ENCODE peak calls at places on chromosomes 11 and 22, in eight cellular contexts. G is foreskin fibroblast, K is coronary artery, J is transverse colon, V is BE2C, E is type B pancreatic cell, W is mammary epithelial cell, N is osteocyte. U is an unnamed sample.

GRCh38 chr11:126938718-126939117 is 61.9 kb downstream of the KIRREL3 start:
- DNase-seq in G (no peak), W (no peak), J (no peak), V (no peak), E (no peak), N (no peak), K (no peak), U (no peak)

GRCh38 chr11:30016588-30017363 is at the start of gene KCNA4:
- DNase-seq in E (no peak), K (no peak), V (peak; percentile 23), W (no peak), J (no peak), N (no peak), G (no peak), U (no peak)

GRCh38 chr11:1718326-1718725 is 21.3 kb downstream of the KRTAP5-6 start:
- DNase-seq in G (no peak), E (no peak), W (no peak), J (no peak), N (no peak), V (no peak), K (no peak), U (no peak)

GRCh38 chr11:62645660-62645933 is 816 bp downstream of the GANAB start:
- DNase-seq in N (no peak), E (no peak), K (no peak), W (no peak), V (no peak), J (no peak), G (no peak), U (peak; percentile 42)

GRCh38 chr11:28951191-28951590 is 843.0 kb downstream of the METTL15 start:
- DNase-seq in W (no peak), K (no peak), J (no peak), V (no peak), N (no peak), G (no peak), E (no peak), U (no peak)

GRCh38 chr11:10934293-10934850 is 76.5 kb upstream of the ZBED5 start:
- DNase-seq in G (no peak), J (peak; percentile 46), V (no peak), W (peak; percentile 43), E (no peak), N (no peak), K (no peak), U (no peak)

GRCh38 chr11:66277475-66278391 is at the start of gene CNIH2:
- DNase-seq in N (no peak), E (no peak), G (no peak), W (no peak), K (no peak), V (peak; percentile 69), J (peak; percentile 47), U (peak; percentile 76)

GRCh38 chr11:128621491-128622136 is 34.3 kb upstream of the ETS1 start:
- DNase-seq in J (no peak), W (peak; percentile 29), G (peak; percentile 95), N (no peak), E (no peak), V (no peak), K (no peak), U (no peak)

GRCh38 chr22:46996595-46997310 is 234.3 kb downstream of the TBC1D22A start:
- DNase-seq in K (no peak), N (no peak), W (peak; percentile 3), G (no peak), V (no peak), E (no peak), J (no peak), U (no peak)

GRCh38 chr22:22855617-22856308 is 31.9 kb upstream of the IGLL5 start:
- DNase-seq in N (no peak), V (peak; percentile 71), K (no peak), G (peak; percentile 3), W (no peak), E (no peak), J (peak; percentile 48), U (peak; percentile 64)

GRCh38 chr22:39748877-39749276 is 144.7 kb downstream of the ENTHD1 start:
- DNase-seq in G (peak; percentile 39), W (no peak), N (no peak), J (no peak), K (no peak), V (no peak), E (no peak), U (no peak)

GRCh38 chr11:47393163-47394049 is 15.0 kb upstream of the SLC39A13 start:
- DNase-seq in E (no peak), J (no peak), V (no peak), G (peak; percentile 52), N (no peak), K (no peak), W (no peak), U (peak; percentile 75)

GRCh38 chr11:91966368-91966767 is 258.2 kb upstream of the FAT3 start:
- DNase-seq in G (no peak), N (no peak), K (no peak), J (no peak), V (no peak), E (no peak), W (no peak), U (no peak)

GRCh38 chr22:17074648-17075002 is 10.2 kb upstream of the IL17RA start:
- DNase-seq in K (no peak), W (peak; percentile 14), N (no peak), J (no peak), E (no peak), V (no peak), G (peak; percentile 24), U (no peak)

GRCh38 chr11:8192016-8192895 is 23.4 kb upstream of the RIC3 start:
- DNase-seq in J (peak; percentile 72), N (peak; percentile 70), E (peak; percentile 51), W (peak; percentile 54), G (peak; percentile 45), K (no peak), V (peak; percentile 73), U (peak; percentile 85)

GRCh38 chr22:40855104-40855959 is 1.1 kb downstream of the ST13 start:
- DNase-seq in E (no peak), G (no peak), V (no peak), N (no peak), W (peak; percentile 35), K (no peak), J (no peak), U (no peak)

GRCh38 chr11:114208371-114208770 is 87.8 kb upstream of the NNMT start:
- DNase-seq in E (no peak), V (no peak), W (no peak), G (no peak), J (no peak), K (no peak), N (no peak), U (no peak)

GRCh38 chr11:64095949-64096348 is 60.2 kb downstream of the FLRT1 start:
- DNase-seq in K (no peak), G (no peak), J (no peak), W (no peak), V (peak; percentile 46), N (no peak), E (no peak), U (no peak)

GRCh38 chr22:17891427-17892167 is 117.3 kb upstream of the BID start:
- DNase-seq in K (no peak), V (peak; percentile 73), E (no peak), G (no peak), W (no peak), N (no peak), J (peak; percentile 83), U (no peak)

GRCh38 chr22:45212306-45212709 is 28.4 kb downstream of the KIAA0930 start:
- DNase-seq in N (peak; percentile 95), E (no peak), G (peak; percentile 86), W (peak; percentile 88), V (peak; percentile 83), J (peak; percentile 64), K (peak; percentile 96), U (no peak)

GRCh38 chr11:74444173-74444832 is 23.0 kb downstream of the KCNE3 start:
- DNase-seq in W (no peak), N (no peak), J (no peak), E (no peak), G (no peak), V (no peak), K (no peak), U (no peak)

DNA sequence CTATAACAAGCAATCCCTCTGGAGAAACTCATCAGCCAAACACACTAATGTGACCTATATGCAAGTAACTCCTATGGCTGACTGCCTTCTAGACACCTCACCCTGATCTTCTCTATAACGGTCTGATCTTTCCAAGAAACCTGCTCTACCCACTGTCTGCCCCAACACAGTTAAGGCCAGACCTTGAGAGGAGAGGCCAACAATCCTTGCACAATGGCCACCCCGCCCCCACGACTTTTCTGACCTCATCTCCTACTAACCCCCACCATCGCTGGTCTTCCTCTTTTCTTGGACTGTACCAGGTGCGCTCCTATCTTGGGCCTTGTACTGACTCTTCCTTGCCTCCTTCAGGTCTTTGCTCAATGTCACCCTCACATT is 12.5 kb downstream of the HIRA start:
- DNase-seq in J (no peak), G (no peak), V (no peak), W (no peak), K (no peak), N (no peak), E (no peak), U (peak; percentile 45)
- TF ChIP-seq CTCF in J (no peak), G (no peak), V (no peak), W (no peak), K (no peak), N (no peak), E (no peak), U (no peak)

GRCh38 chr11:70568504-70569172 is 170.3 kb downstream of the CTTN start:
- DNase-seq in K (no peak), W (peak; percentile 14), V (no peak), E (no peak), N (no peak), J (peak; percentile 49), G (peak; percentile 22), U (no peak)
- TF ChIP-seq CTCF in K (no peak), W (no peak), V (peak; percentile 3), E (peak; percentile 43), N (peak; percentile 20), J (no peak), G (peak; percentile 19), U (no peak)

GRCh38 chr11:87423161-87423560 is 385.4 kb downstream of the TMEM135 start:
- DNase-seq in N (no peak), E (no peak), J (no peak), W (no peak), V (no peak), K (no peak), G (no peak), U (no peak)

GRCh38 chr11:87425391-87425790 is 387.7 kb downstream of the TMEM135 start:
- DNase-seq in E (no peak), G (peak; percentile 48), K (no peak), W (peak; percentile 35), V (no peak), N (no peak), J (no peak), U (no peak)

GRCh38 chr11:87422566-87422965 is 384.8 kb downstream of the TMEM135 start:
- DNase-seq in E (no peak), J (no peak), N (no peak), G (no peak), K (no peak), W (peak; percentile 24), V (no peak), U (no peak)

GRCh38 chr11:87428266-87428665 is 390.5 kb downstream of the TMEM135 start:
- DNase-seq in N (no peak), V (no peak), J (no peak), E (no peak), K (no peak), W (peak; percentile 9), G (peak; percentile 70), U (no peak)

GRCh38 chr11:87425943-87426342 is 388.2 kb downstream of the TMEM135 start:
- DNase-seq in V (no peak), J (no peak), G (peak; percentile 44), E (no peak), W (no peak), K (no peak), N (no peak), U (no peak)
- TF ChIP-seq CTCF in V (no peak), J (no peak), G (no peak), E (no peak), W (no peak), K (no peak), N (no peak), U (no peak)

GRCh38 chr11:19976281-19976941 is 183.9 kb downstream of the DBX1 start:
- DNase-seq in J (no peak), K (no peak), G (no peak), V (no peak), N (no peak), E (no peak), W (no peak), U (no peak)
- TF ChIP-seq CTCF in J (no peak), K (no peak), G (no peak), V (no peak), N (no peak), E (no peak), W (no peak), U (no peak)